ENCODE peak calls at places on chromosomes 16 and 17, in ten cellular contexts. One of them, this sample, is unnamed. For H3K4me1, the result is how much of the 10 kb centered on the place peaks cover.

GRCh38 chr17:63423963-63424362 is 22.1 kb downstream of the CYB561 start:
- DNase-seq in PC-9: no peak
- DNase-seq in small intestine: no peak
- DNase-seq in CD4-positive, alpha-beta memory T cell: no peak
- DNase-seq in IMR-90: no peak
- DNase-seq in endodermal cell: no peak
- DNase-seq in neural progenitor cell: no peak
- DNase-seq in kidney: no peak
- DNase-seq in body of pancreas: no peak
- DNase-seq in esophagus squamous epithelium: no peak
- DNase-seq in this sample: no peak

GRCh38 chr17:5203178-5203907 is 11.7 kb upstream of the ZNF594 start:
- DNase-seq in PC-9: no peak
- DNase-seq in small intestine: no peak
- DNase-seq in CD4-positive, alpha-beta memory T cell: no peak
- DNase-seq in IMR-90: peak
- DNase-seq in endodermal cell: no peak
- DNase-seq in neural progenitor cell: no peak
- DNase-seq in kidney: no peak
- DNase-seq in body of pancreas: no peak
- DNase-seq in esophagus squamous epithelium: no peak
- DNase-seq in this sample: no peak

GRCh38 chr17:16428098-16428882 is 12.9 kb downstream of the TRPV2 start:
- DNase-seq in PC-9: no peak
- DNase-seq in small intestine: peak
- DNase-seq in CD4-positive, alpha-beta memory T cell: no peak
- DNase-seq in IMR-90: peak
- DNase-seq in endodermal cell: peak
- DNase-seq in neural progenitor cell: peak
- DNase-seq in kidney: no peak
- DNase-seq in body of pancreas: peak
- DNase-seq in esophagus squamous epithelium: no peak
- DNase-seq in this sample: peak

GRCh38 chr16:25063102-25063501 is 47.9 kb upstream of the ARHGAP17 start:
- DNase-seq in PC-9: no peak
- DNase-seq in small intestine: no peak
- DNase-seq in CD4-positive, alpha-beta memory T cell: no peak
- DNase-seq in IMR-90: no peak
- DNase-seq in endodermal cell: no peak
- DNase-seq in neural progenitor cell: no peak
- DNase-seq in kidney: no peak
- DNase-seq in body of pancreas: no peak
- DNase-seq in esophagus squamous epithelium: no peak
- DNase-seq in this sample: no peak

GRCh38 chr16:82629441-82630027 is 2.8 kb downstream of the CDH13 start:
- DNase-seq in PC-9: no peak
- DNase-seq in small intestine: no peak
- DNase-seq in CD4-positive, alpha-beta memory T cell: no peak
- DNase-seq in IMR-90: peak
- DNase-seq in endodermal cell: no peak
- DNase-seq in neural progenitor cell: peak
- DNase-seq in kidney: no peak
- DNase-seq in body of pancreas: no peak
- DNase-seq in esophagus squamous epithelium: no peak
- DNase-seq in this sample: no peak

GRCh38 chr17:73936908-73937627 is 266.4 kb upstream of the RPL38 start:
- DNase-seq in PC-9: no peak
- DNase-seq in small intestine: no peak
- DNase-seq in CD4-positive, alpha-beta memory T cell: no peak
- DNase-seq in IMR-90: no peak
- DNase-seq in endodermal cell: no peak
- DNase-seq in neural progenitor cell: no peak
- DNase-seq in kidney: no peak
- DNase-seq in body of pancreas: no peak
- DNase-seq in esophagus squamous epithelium: no peak
- DNase-seq in this sample: no peak

GRCh38 chr17:35575759-35576158 is 2.6 kb downstream of the PEX12 start:
- DNase-seq in PC-9: no peak
- DNase-seq in small intestine: no peak
- DNase-seq in CD4-positive, alpha-beta memory T cell: no peak
- DNase-seq in IMR-90: no peak
- DNase-seq in endodermal cell: no peak
- DNase-seq in neural progenitor cell: no peak
- DNase-seq in kidney: no peak
- DNase-seq in body of pancreas: no peak
- DNase-seq in esophagus squamous epithelium: no peak
- DNase-seq in this sample: no peak

GRCh38 chr17:7204335-7204734 is 15.3 kb downstream of the DLG4 start:
- DNase-seq in PC-9: no peak
- DNase-seq in small intestine: no peak
- DNase-seq in CD4-positive, alpha-beta memory T cell: no peak
- DNase-seq in IMR-90: no peak
- DNase-seq in endodermal cell: no peak
- DNase-seq in neural progenitor cell: no peak
- DNase-seq in kidney: peak
- DNase-seq in body of pancreas: no peak
- DNase-seq in esophagus squamous epithelium: no peak
- DNase-seq in this sample: no peak

GRCh38 chr17:57379237-57380054 is 123.1 kb downstream of the MSI2 start:
- DNase-seq in PC-9: no peak
- DNase-seq in small intestine: no peak
- DNase-seq in CD4-positive, alpha-beta memory T cell: no peak
- DNase-seq in IMR-90: peak
- DNase-seq in endodermal cell: peak
- DNase-seq in neural progenitor cell: peak
- DNase-seq in kidney: no peak
- DNase-seq in body of pancreas: no peak
- DNase-seq in esophagus squamous epithelium: no peak
- DNase-seq in this sample: no peak

GRCh38 chr17:49223517-49224197 is 6.9 kb downstream of the PHOSPHO1 start:
- DNase-seq in PC-9: peak
- DNase-seq in small intestine: peak
- DNase-seq in CD4-positive, alpha-beta memory T cell: peak
- DNase-seq in IMR-90: peak
- DNase-seq in endodermal cell: peak
- DNase-seq in neural progenitor cell: peak
- DNase-seq in kidney: peak
- DNase-seq in body of pancreas: peak
- DNase-seq in esophagus squamous epithelium: no peak
- DNase-seq in this sample: peak

GRCh38 chr16:51407921-51408320 is 256.9 kb upstream of the SALL1 start:
- DNase-seq in PC-9: no peak
- DNase-seq in small intestine: no peak
- DNase-seq in CD4-positive, alpha-beta memory T cell: no peak
- DNase-seq in IMR-90: no peak
- DNase-seq in endodermal cell: no peak
- DNase-seq in neural progenitor cell: no peak
- DNase-seq in kidney: no peak
- DNase-seq in body of pancreas: no peak
- DNase-seq in esophagus squamous epithelium: no peak
- DNase-seq in this sample: no peak

GRCh38 chr16:51409001-51409675 is 258.1 kb upstream of the SALL1 start:
- DNase-seq in PC-9: no peak
- DNase-seq in small intestine: no peak
- DNase-seq in CD4-positive, alpha-beta memory T cell: no peak
- DNase-seq in IMR-90: peak
- DNase-seq in endodermal cell: no peak
- DNase-seq in neural progenitor cell: no peak
- DNase-seq in kidney: no peak
- DNase-seq in body of pancreas: peak
- DNase-seq in esophagus squamous epithelium: no peak
- DNase-seq in this sample: no peak

GRCh38 chr16:51408357-51408756 is 257.3 kb upstream of the SALL1 start:
- DNase-seq in PC-9: no peak
- DNase-seq in small intestine: peak
- DNase-seq in CD4-positive, alpha-beta memory T cell: no peak
- DNase-seq in IMR-90: peak
- DNase-seq in endodermal cell: no peak
- DNase-seq in neural progenitor cell: no peak
- DNase-seq in kidney: no peak
- DNase-seq in body of pancreas: peak
- DNase-seq in esophagus squamous epithelium: no peak
- DNase-seq in this sample: no peak

GRCh38 chr16:51407199-51407598 is 256.1 kb upstream of the SALL1 start:
- DNase-seq in PC-9: no peak
- DNase-seq in small intestine: no peak
- DNase-seq in CD4-positive, alpha-beta memory T cell: no peak
- DNase-seq in IMR-90: no peak
- DNase-seq in endodermal cell: no peak
- DNase-seq in neural progenitor cell: no peak
- DNase-seq in kidney: no peak
- DNase-seq in body of pancreas: no peak
- DNase-seq in esophagus squamous epithelium: no peak
- DNase-seq in this sample: no peak

GRCh38 chr16:51410125-51410524 is 259.1 kb upstream of the SALL1 start:
- DNase-seq in PC-9: no peak
- DNase-seq in small intestine: no peak
- DNase-seq in CD4-positive, alpha-beta memory T cell: no peak
- DNase-seq in IMR-90: no peak
- DNase-seq in endodermal cell: no peak
- DNase-seq in neural progenitor cell: no peak
- DNase-seq in kidney: no peak
- DNase-seq in body of pancreas: no peak
- DNase-seq in esophagus squamous epithelium: no peak
- DNase-seq in this sample: no peak
- H3K4me1 ChIP-seq in PC-9: under half
- H3K4me1 ChIP-seq in small intestine: under half
- H3K4me1 ChIP-seq in CD4-positive, alpha-beta memory T cell: under half
- H3K4me1 ChIP-seq in IMR-90: under half
- H3K4me1 ChIP-seq in endodermal cell: under half
- H3K4me1 ChIP-seq in neural progenitor cell: under half
- H3K4me1 ChIP-seq in kidney: under half
- H3K4me1 ChIP-seq in body of pancreas: half or more
- H3K4me1 ChIP-seq in esophagus squamous epithelium: under half
- H3K4me1 ChIP-seq in this sample: under half

DNA sequence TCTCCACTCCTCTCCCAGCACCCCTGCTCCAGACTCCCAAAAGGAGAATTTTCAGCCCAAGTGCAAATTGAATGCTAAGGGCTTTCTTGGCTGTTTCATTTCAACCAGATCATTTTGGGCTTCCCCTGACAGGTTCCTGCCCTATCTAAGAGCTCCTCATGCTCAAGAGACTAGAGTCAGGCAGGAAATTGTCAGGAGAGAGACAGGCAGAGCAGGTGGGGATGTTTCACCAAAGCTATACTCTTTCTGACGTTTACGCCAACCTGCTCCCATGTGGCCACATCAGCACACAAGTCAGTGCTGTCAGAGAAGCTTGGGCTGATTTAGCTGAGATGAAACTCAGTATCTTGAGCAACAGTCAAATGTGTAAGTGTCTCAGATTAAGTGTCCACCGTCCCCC is 31.4 kb downstream of the HIC1 start:
- DNase-seq in PC-9: no peak
- DNase-seq in small intestine: no peak
- DNase-seq in CD4-positive, alpha-beta memory T cell: no peak
- DNase-seq in IMR-90: no peak
- DNase-seq in endodermal cell: no peak
- DNase-seq in neural progenitor cell: no peak
- DNase-seq in kidney: no peak
- DNase-seq in body of pancreas: no peak
- DNase-seq in esophagus squamous epithelium: no peak
- DNase-seq in this sample: no peak
- H3K4me1 ChIP-seq in PC-9: under half
- H3K4me1 ChIP-seq in small intestine: under half
- H3K4me1 ChIP-seq in CD4-positive, alpha-beta memory T cell: half or more
- H3K4me1 ChIP-seq in IMR-90: under half
- H3K4me1 ChIP-seq in endodermal cell: under half
- H3K4me1 ChIP-seq in neural progenitor cell: under half
- H3K4me1 ChIP-seq in kidney: half or more
- H3K4me1 ChIP-seq in body of pancreas: under half
- H3K4me1 ChIP-seq in esophagus squamous epithelium: half or more
- H3K4me1 ChIP-seq in this sample: half or more

GRCh38 chr17:18919963-18920362 is 32.0 kb upstream of the SLC5A10 start:
- DNase-seq in PC-9: no peak
- DNase-seq in small intestine: peak
- DNase-seq in CD4-positive, alpha-beta memory T cell: no peak
- DNase-seq in IMR-90: no peak
- DNase-seq in endodermal cell: no peak
- DNase-seq in neural progenitor cell: no peak
- DNase-seq in kidney: peak
- DNase-seq in body of pancreas: peak
- DNase-seq in esophagus squamous epithelium: no peak
- DNase-seq in this sample: peak
- H3K4me1 ChIP-seq in PC-9: under half
- H3K4me1 ChIP-seq in small intestine: under half
- H3K4me1 ChIP-seq in CD4-positive, alpha-beta memory T cell: under half
- H3K4me1 ChIP-seq in IMR-90: under half
- H3K4me1 ChIP-seq in endodermal cell: under half
- H3K4me1 ChIP-seq in neural progenitor cell: under half
- H3K4me1 ChIP-seq in kidney: under half
- H3K4me1 ChIP-seq in body of pancreas: under half
- H3K4me1 ChIP-seq in esophagus squamous epithelium: under half
- H3K4me1 ChIP-seq in this sample: under half

GRCh38 chr16:88885693-88886253 is 19.3 kb upstream of the PABPN1L start:
- DNase-seq in PC-9: no peak
- DNase-seq in small intestine: no peak
- DNase-seq in CD4-positive, alpha-beta memory T cell: no peak
- DNase-seq in IMR-90: no peak
- DNase-seq in endodermal cell: no peak
- DNase-seq in neural progenitor cell: no peak
- DNase-seq in kidney: no peak
- DNase-seq in body of pancreas: no peak
- DNase-seq in esophagus squamous epithelium: no peak
- DNase-seq in this sample: no peak

GRCh38 chr16:88883117-88883895 is 16.8 kb upstream of the PABPN1L start:
- DNase-seq in PC-9: no peak
- DNase-seq in small intestine: no peak
- DNase-seq in CD4-positive, alpha-beta memory T cell: no peak
- DNase-seq in IMR-90: no peak
- DNase-seq in endodermal cell: no peak
- DNase-seq in neural progenitor cell: no peak
- DNase-seq in kidney: no peak
- DNase-seq in body of pancreas: no peak
- DNase-seq in esophagus squamous epithelium: no peak
- DNase-seq in this sample: no peak

GRCh38 chr16:88884569-88885271 is 18.3 kb upstream of the PABPN1L start:
- DNase-seq in PC-9: no peak
- DNase-seq in small intestine: no peak
- DNase-seq in CD4-positive, alpha-beta memory T cell: no peak
- DNase-seq in IMR-90: no peak
- DNase-seq in endodermal cell: no peak
- DNase-seq in neural progenitor cell: no peak
- DNase-seq in kidney: no peak
- DNase-seq in body of pancreas: no peak
- DNase-seq in esophagus squamous epithelium: no peak
- DNase-seq in this sample: no peak

GRCh38 chr16:88882358-88883030 is 16.0 kb upstream of the PABPN1L start:
- DNase-seq in PC-9: no peak
- DNase-seq in small intestine: peak
- DNase-seq in CD4-positive, alpha-beta memory T cell: peak
- DNase-seq in IMR-90: no peak
- DNase-seq in endodermal cell: no peak
- DNase-seq in neural progenitor cell: no peak
- DNase-seq in kidney: no peak
- DNase-seq in body of pancreas: peak
- DNase-seq in esophagus squamous epithelium: no peak
- DNase-seq in this sample: peak

DNA sequence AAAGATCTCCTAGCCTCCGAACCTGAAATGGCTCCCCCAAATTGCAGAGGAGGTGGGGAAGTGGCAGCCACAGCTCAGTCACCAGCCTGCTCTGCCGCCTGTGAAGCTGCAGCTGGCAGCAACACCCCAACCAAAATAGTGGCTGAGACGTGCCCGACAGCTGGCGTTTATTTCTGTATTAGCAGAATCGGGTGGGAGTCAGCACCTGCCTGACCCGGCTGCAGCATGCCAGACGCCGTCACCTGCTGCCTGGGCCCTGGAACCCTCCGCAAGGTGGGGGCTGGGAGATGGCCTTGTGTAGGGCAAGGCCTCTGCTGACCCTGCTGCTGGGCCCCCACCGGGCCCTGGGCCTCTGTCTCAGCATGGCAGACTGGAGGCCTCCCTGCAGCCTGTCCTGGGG is 17.5 kb upstream of the PABPN1L start:
- DNase-seq in PC-9: no peak
- DNase-seq in small intestine: no peak
- DNase-seq in CD4-positive, alpha-beta memory T cell: no peak
- DNase-seq in IMR-90: no peak
- DNase-seq in endodermal cell: no peak
- DNase-seq in neural progenitor cell: no peak
- DNase-seq in kidney: no peak
- DNase-seq in body of pancreas: no peak
- DNase-seq in esophagus squamous epithelium: no peak
- DNase-seq in this sample: no peak
- H3K4me1 ChIP-seq in PC-9: under half
- H3K4me1 ChIP-seq in small intestine: under half
- H3K4me1 ChIP-seq in CD4-positive, alpha-beta memory T cell: under half
- H3K4me1 ChIP-seq in IMR-90: under half
- H3K4me1 ChIP-seq in endodermal cell: under half
- H3K4me1 ChIP-seq in neural progenitor cell: under half
- H3K4me1 ChIP-seq in kidney: under half
- H3K4me1 ChIP-seq in body of pancreas: under half
- H3K4me1 ChIP-seq in esophagus squamous epithelium: half or more
- H3K4me1 ChIP-seq in this sample: under half

This sample was measured in transverse colon.